ENCODE peak calls at places on chromosomes 13 and 19, in four cellular contexts. One of them, this sample, is unnamed.

GRCh38 chr19:40414536-40415535 is 1.7 kb upstream of the PRX start:
- DNase-seq in MCF 10A: no peak
- DNase-seq in HFFc6: no peak
- DNase-seq in thoracic aorta: no peak
- DNase-seq in this sample: no peak

GRCh38 chr19:4246767-4247593 is at the start of gene YJU2:
- DNase-seq in MCF 10A: peak; percentile 100
- DNase-seq in HFFc6: peak; percentile 98
- DNase-seq in thoracic aorta: peak; percentile 99
- DNase-seq in this sample: peak; percentile 100

GRCh38 chr13:106033634-106034033 is 501.8 kb downstream of the EFNB2 start:
- DNase-seq in MCF 10A: peak; percentile 57
- DNase-seq in HFFc6: peak; percentile 19
- DNase-seq in thoracic aorta: no peak
- DNase-seq in this sample: peak; percentile 84

GRCh38 chr13:85412448-85412847 is 386.8 kb downstream of the SLITRK6 start:
- DNase-seq in MCF 10A: no peak
- DNase-seq in HFFc6: no peak
- DNase-seq in thoracic aorta: no peak
- DNase-seq in this sample: no peak

GRCh38 chr19:10368101-10368803 is 12.1 kb downstream of the TYK2 start:
- DNase-seq in MCF 10A: no peak
- DNase-seq in HFFc6: no peak
- DNase-seq in thoracic aorta: no peak
- DNase-seq in this sample: no peak

GRCh38 chr13:24165746-24166145 is 5.2 kb downstream of the SPATA13 start:
- DNase-seq in MCF 10A: no peak
- DNase-seq in HFFc6: peak; percentile 86
- DNase-seq in thoracic aorta: no peak
- DNase-seq in this sample: no peak

GRCh38 chr13:25490236-25490635 is 118.5 kb downstream of the ATP8A2 start:
- DNase-seq in MCF 10A: no peak
- DNase-seq in HFFc6: no peak
- DNase-seq in thoracic aorta: no peak
- DNase-seq in this sample: no peak

GRCh38 chr19:12666305-12667048 is at the start of the genes MAN2B1 and WDR83:
- DNase-seq in MCF 10A: peak; percentile 78
- DNase-seq in HFFc6: no peak
- DNase-seq in thoracic aorta: no peak
- DNase-seq in this sample: peak; percentile 48

GRCh38 chr19:58279042-58279924 is 528 bp downstream of the ZNF8 start:
- DNase-seq in MCF 10A: peak; percentile 58
- DNase-seq in HFFc6: peak; percentile 19
- DNase-seq in thoracic aorta: peak; percentile 40
- DNase-seq in this sample: peak; percentile 72

GRCh38 chr19:45079911-45080469 is 930 bp downstream of the GEMIN7 start:
- DNase-seq in MCF 10A: no peak
- DNase-seq in HFFc6: no peak
- DNase-seq in thoracic aorta: no peak
- DNase-seq in this sample: no peak

GRCh38 chr13:94968040-94968756 is 255.9 kb upstream of the SOX21 start:
- DNase-seq in MCF 10A: no peak
- DNase-seq in HFFc6: no peak
- DNase-seq in thoracic aorta: no peak
- DNase-seq in this sample: no peak

GRCh38 chr19:5356428-5356827 is 15.8 kb upstream of the PTPRS start:
- DNase-seq in MCF 10A: peak; percentile 62
- DNase-seq in HFFc6: no peak
- DNase-seq in thoracic aorta: no peak
- DNase-seq in this sample: peak; percentile 11

GRCh38 chr19:5352229-5352763 is 11.7 kb upstream of the PTPRS start:
- DNase-seq in MCF 10A: peak; percentile 25
- DNase-seq in HFFc6: peak; percentile 36
- DNase-seq in thoracic aorta: no peak
- DNase-seq in this sample: peak; percentile 13

GRCh38 chr19:5355076-5355475 is 14.5 kb upstream of the PTPRS start:
- DNase-seq in MCF 10A: no peak
- DNase-seq in HFFc6: no peak
- DNase-seq in thoracic aorta: no peak
- DNase-seq in this sample: no peak

GRCh38 chr19:5355693-5356092 is 15.1 kb upstream of the PTPRS start:
- DNase-seq in MCF 10A: no peak
- DNase-seq in HFFc6: no peak
- DNase-seq in thoracic aorta: no peak
- DNase-seq in this sample: no peak

GRCh38 chr19:5354403-5354802 is 13.8 kb upstream of the PTPRS start:
- DNase-seq in MCF 10A: peak; percentile 34
- DNase-seq in HFFc6: no peak
- DNase-seq in thoracic aorta: no peak
- DNase-seq in this sample: peak; percentile 11
- TF ChIP-seq CTCF in MCF 10A: peak; percentile 26
- TF ChIP-seq CTCF in HFFc6: peak; percentile 50
- TF ChIP-seq CTCF in thoracic aorta: no peak
- TF ChIP-seq CTCF in this sample: peak; percentile 39

DNA sequence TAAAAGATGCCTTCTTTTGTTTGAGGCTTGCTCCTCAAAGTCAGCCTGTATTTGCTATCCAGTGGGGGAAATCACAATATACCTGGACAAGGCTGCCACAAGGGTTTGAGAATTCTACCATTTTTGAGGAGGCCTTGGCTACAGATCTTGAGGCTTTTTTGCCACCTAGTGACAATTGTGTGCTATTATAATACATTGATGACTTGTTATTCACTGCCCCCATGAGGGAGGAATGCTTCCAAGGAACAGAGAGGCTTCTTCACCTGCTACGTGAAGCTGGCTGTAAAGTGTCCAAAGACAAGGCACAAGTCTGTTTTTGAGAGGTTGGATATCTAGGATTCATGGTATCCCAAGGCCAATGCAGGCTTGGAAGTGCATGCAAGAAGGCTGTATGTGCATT is 72.5 kb downstream of the ZNF708 start:
- DNase-seq in MCF 10A: peak; percentile 0
- DNase-seq in HFFc6: peak; percentile 26
- DNase-seq in thoracic aorta: no peak
- DNase-seq in this sample: peak; percentile 21
- TF ChIP-seq CTCF in MCF 10A: no peak
- TF ChIP-seq CTCF in HFFc6: peak; percentile 63
- TF ChIP-seq CTCF in thoracic aorta: no peak
- TF ChIP-seq CTCF in this sample: peak; percentile 12

GRCh38 chr19:54137913-54138776 is 583 bp downstream of the CNOT3 start:
- DNase-seq in MCF 10A: no peak
- DNase-seq in HFFc6: no peak
- DNase-seq in thoracic aorta: no peak
- DNase-seq in this sample: no peak

GRCh38 chr19:54141356-54141755 is 3.8 kb downstream of the CNOT3 start:
- DNase-seq in MCF 10A: no peak
- DNase-seq in HFFc6: peak; percentile 25
- DNase-seq in thoracic aorta: no peak
- DNase-seq in this sample: no peak

GRCh38 chr19:54138777-54139256 is 1.3 kb downstream of the CNOT3 start:
- DNase-seq in MCF 10A: no peak
- DNase-seq in HFFc6: no peak
- DNase-seq in thoracic aorta: no peak
- DNase-seq in this sample: no peak

GRCh38 chr19:54145541-54146158 is 8.1 kb downstream of the CNOT3 start:
- DNase-seq in MCF 10A: no peak
- DNase-seq in HFFc6: no peak
- DNase-seq in thoracic aorta: no peak
- DNase-seq in this sample: no peak

GRCh38 chr19:54142166-54142780 is 4.7 kb downstream of the CNOT3 start:
- DNase-seq in MCF 10A: no peak
- DNase-seq in HFFc6: peak; percentile 56
- DNase-seq in thoracic aorta: no peak
- DNase-seq in this sample: no peak
- TF ChIP-seq CTCF in MCF 10A: no peak
- TF ChIP-seq CTCF in HFFc6: no peak
- TF ChIP-seq CTCF in thoracic aorta: no peak
- TF ChIP-seq CTCF in this sample: no peak

GRCh38 chr19:49686503-49687088 is 2.8 kb upstream of the ADM5 start:
- DNase-seq in MCF 10A: no peak
- DNase-seq in HFFc6: no peak
- DNase-seq in thoracic aorta: no peak
- DNase-seq in this sample: no peak

GRCh38 chr19:49684251-49684982 is 5.0 kb upstream of the ADM5 start:
- DNase-seq in MCF 10A: no peak
- DNase-seq in HFFc6: no peak
- DNase-seq in thoracic aorta: no peak
- DNase-seq in this sample: no peak

GRCh38 chr19:49685845-49686332 is 3.5 kb upstream of the ADM5 start:
- DNase-seq in MCF 10A: no peak
- DNase-seq in HFFc6: no peak
- DNase-seq in thoracic aorta: no peak
- DNase-seq in this sample: no peak

GRCh38 chr19:49683814-49684250 is 5.6 kb upstream of the ADM5 start:
- DNase-seq in MCF 10A: no peak
- DNase-seq in HFFc6: no peak
- DNase-seq in thoracic aorta: no peak
- DNase-seq in this sample: no peak

DNA sequence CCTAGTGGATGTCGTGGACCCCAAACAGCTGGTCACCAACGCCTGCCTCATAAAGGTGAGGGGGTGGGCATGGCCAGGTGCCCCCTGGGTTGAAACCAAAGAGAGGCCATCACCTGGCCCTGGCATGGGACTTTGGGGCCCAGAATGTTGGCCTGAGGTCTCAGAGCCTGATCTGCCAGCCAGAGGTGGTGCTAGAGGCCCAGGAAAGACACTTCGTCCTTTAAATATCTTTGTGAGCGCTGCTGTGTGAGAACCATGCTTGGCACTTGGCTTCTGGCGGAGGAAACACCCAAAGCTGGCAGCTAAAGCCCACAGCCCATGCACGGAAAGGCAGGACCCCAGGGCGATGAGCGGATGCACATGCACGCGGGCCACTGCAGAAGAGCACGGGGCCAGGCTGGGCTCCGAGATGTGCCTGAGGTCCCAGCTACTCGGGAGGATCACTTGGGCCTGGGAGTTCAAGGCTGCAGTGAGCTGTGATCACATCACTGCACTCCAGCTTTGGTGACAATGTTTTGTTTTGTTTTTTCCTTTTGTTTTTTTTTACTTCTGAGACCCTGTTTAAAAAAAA is 4.3 kb upstream of the ADM5 start:
- DNase-seq in MCF 10A: no peak
- DNase-seq in HFFc6: no peak
- DNase-seq in thoracic aorta: no peak
- DNase-seq in this sample: no peak
- TF ChIP-seq CTCF in MCF 10A: peak; percentile 13
- TF ChIP-seq CTCF in HFFc6: no peak
- TF ChIP-seq CTCF in thoracic aorta: no peak
- TF ChIP-seq CTCF in this sample: no peak

DNA sequence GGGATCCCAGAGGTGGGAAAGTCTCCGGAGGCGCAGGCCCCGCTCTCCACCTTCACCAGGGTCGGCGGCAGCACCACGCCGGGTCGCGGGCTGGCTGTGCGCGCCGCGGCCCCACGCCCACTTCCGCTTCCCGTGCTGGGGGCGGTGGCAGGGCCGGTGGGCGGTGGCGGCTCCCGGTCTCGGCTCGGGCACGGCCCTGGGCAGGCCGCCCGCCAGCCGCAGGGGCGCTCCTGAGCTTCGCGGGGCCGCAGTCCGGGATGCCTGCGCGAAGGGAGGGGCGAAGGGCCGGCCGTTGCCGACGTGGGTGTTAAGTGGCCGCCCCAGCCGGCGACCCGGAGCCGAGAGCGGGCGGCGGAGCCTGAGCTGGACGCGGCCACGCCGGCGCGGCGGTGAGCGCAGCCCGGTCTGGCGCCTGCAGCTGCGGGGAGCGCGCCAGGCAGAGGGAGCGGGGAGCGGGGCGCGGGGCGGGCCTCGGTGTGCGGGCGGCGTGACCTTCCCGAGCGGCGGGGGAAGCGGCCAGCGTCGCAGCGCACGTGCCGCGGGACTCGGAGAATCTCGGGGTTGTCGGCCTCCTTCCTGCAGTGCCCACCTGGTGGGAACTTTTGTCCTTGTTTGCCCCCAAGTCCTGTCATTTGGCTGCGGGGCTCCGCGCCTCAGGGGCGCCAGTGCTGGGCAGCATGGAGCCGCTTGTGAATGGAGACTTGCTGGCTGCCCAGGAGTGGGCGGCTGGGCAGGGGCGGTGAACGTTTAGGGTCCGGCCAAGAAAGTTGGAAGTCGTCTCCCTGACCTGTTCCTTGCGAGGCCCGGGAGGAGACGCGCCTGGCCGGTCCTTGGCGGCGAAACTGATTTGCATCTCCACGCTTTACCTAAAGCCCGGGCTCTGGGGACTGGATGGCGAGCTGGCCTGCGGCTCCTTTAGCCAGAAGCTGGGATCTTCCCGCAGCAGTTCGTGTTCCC is at the start of gene SLC25A15:
- DNase-seq in MCF 10A: peak; percentile 84
- DNase-seq in HFFc6: peak; percentile 63
- DNase-seq in thoracic aorta: no peak
- DNase-seq in this sample: peak; percentile 79
- TF ChIP-seq CTCF in MCF 10A: peak; percentile 10
- TF ChIP-seq CTCF in HFFc6: peak; percentile 43
- TF ChIP-seq CTCF in thoracic aorta: no peak
- TF ChIP-seq CTCF in this sample: no peak

This sample was measured in fibroblast of pulmonary artery.